ENCODE peak calls at places on chromosomes 13 and 19, in six cellular contexts. One of them, this sample, is unnamed.

GRCh38 chr19:23917856-23918255 is 3.2 kb downstream of the ZNF726 start:
- DNase-seq in A549: no peak
- DNase-seq in nephron progenitor cell: no peak
- DNase-seq in prostate gland: peak; percentile 14
- DNase-seq in heart left ventricle: no peak
- DNase-seq in HFFc6: no peak
- DNase-seq in this sample: peak; percentile 92

GRCh38 chr19:6720369-6721112 is at the start of gene C3:
- DNase-seq in heart left ventricle: peak; percentile 51
- DNase-seq in nephron progenitor cell: no peak
- DNase-seq in A549: peak; percentile 62
- DNase-seq in HFFc6: peak; percentile 50
- DNase-seq in prostate gland: no peak
- DNase-seq in this sample: no peak

GRCh38 chr13:70206671-70207070 is 98.4 kb upstream of the KLHL1 start:
- DNase-seq in HFFc6: no peak
- DNase-seq in A549: no peak
- DNase-seq in heart left ventricle: no peak
- DNase-seq in nephron progenitor cell: no peak
- DNase-seq in prostate gland: no peak
- DNase-seq in this sample: no peak

GRCh38 chr19:8826371-8826770 is 5.7 kb downstream of the ZNF558 start:
- DNase-seq in A549: peak; percentile 4
- DNase-seq in nephron progenitor cell: no peak
- DNase-seq in prostate gland: no peak
- DNase-seq in HFFc6: no peak
- DNase-seq in heart left ventricle: no peak
- DNase-seq in this sample: no peak

GRCh38 chr19:40443930-40444180 is 280 bp downstream of the SERTAD3 start:
- DNase-seq in A549: no peak
- DNase-seq in heart left ventricle: no peak
- DNase-seq in nephron progenitor cell: no peak
- DNase-seq in HFFc6: no peak
- DNase-seq in prostate gland: no peak
- DNase-seq in this sample: no peak

GRCh38 chr13:27054760-27055159 is 116.9 kb downstream of the USP12 start:
- DNase-seq in prostate gland: no peak
- DNase-seq in heart left ventricle: no peak
- DNase-seq in nephron progenitor cell: no peak
- DNase-seq in A549: no peak
- DNase-seq in HFFc6: no peak
- DNase-seq in this sample: no peak

GRCh38 chr13:89554801-89555200 is 1792.7 kb upstream of the MIR17HG start:
- DNase-seq in HFFc6: no peak
- DNase-seq in heart left ventricle: no peak
- DNase-seq in A549: no peak
- DNase-seq in prostate gland: no peak
- DNase-seq in nephron progenitor cell: no peak
- DNase-seq in this sample: peak; percentile 56

GRCh38 chr13:60139272-60139671 is 24.5 kb downstream of the DIAPH3 start:
- DNase-seq in heart left ventricle: no peak
- DNase-seq in prostate gland: no peak
- DNase-seq in HFFc6: peak; percentile 11
- DNase-seq in nephron progenitor cell: no peak
- DNase-seq in A549: no peak
- DNase-seq in this sample: no peak

GRCh38 chr13:50037788-50038187 is 22.5 kb downstream of the KCNRG start:
- DNase-seq in heart left ventricle: no peak
- DNase-seq in prostate gland: no peak
- DNase-seq in HFFc6: no peak
- DNase-seq in A549: no peak
- DNase-seq in nephron progenitor cell: no peak
- DNase-seq in this sample: peak; percentile 23

GRCh38 chr13:54628383-54628782 is 1599.8 kb downstream of the OLFM4 start:
- DNase-seq in heart left ventricle: no peak
- DNase-seq in HFFc6: no peak
- DNase-seq in A549: no peak
- DNase-seq in nephron progenitor cell: no peak
- DNase-seq in prostate gland: no peak
- DNase-seq in this sample: peak; percentile 72

GRCh38 chr13:31468114-31468902 is 268.5 kb downstream of the B3GLCT start:
- DNase-seq in A549: no peak
- DNase-seq in heart left ventricle: no peak
- DNase-seq in prostate gland: no peak
- DNase-seq in HFFc6: no peak
- DNase-seq in nephron progenitor cell: no peak
- DNase-seq in this sample: no peak

GRCh38 chr13:51797664-51798488 is 6.1 kb downstream of the DHRS12 start:
- DNase-seq in prostate gland: peak; percentile 75
- DNase-seq in A549: peak; percentile 67
- DNase-seq in HFFc6: peak; percentile 35
- DNase-seq in heart left ventricle: no peak
- DNase-seq in nephron progenitor cell: peak; percentile 30
- DNase-seq in this sample: peak; percentile 86

GRCh38 chr13:25253702-25254101 is 33.6 kb downstream of the MTMR6 start:
- DNase-seq in HFFc6: no peak
- DNase-seq in prostate gland: no peak
- DNase-seq in heart left ventricle: no peak
- DNase-seq in nephron progenitor cell: no peak
- DNase-seq in A549: peak; percentile 1
- DNase-seq in this sample: no peak

GRCh38 chr13:48737689-48738088 is 84.0 kb downstream of the CYSLTR2 start:
- DNase-seq in A549: no peak
- DNase-seq in heart left ventricle: no peak
- DNase-seq in HFFc6: no peak
- DNase-seq in prostate gland: no peak
- DNase-seq in nephron progenitor cell: no peak
- DNase-seq in this sample: no peak

GRCh38 chr19:35260694-35261304 is 8.0 kb upstream of the USF2 start:
- DNase-seq in HFFc6: no peak
- DNase-seq in nephron progenitor cell: no peak
- DNase-seq in A549: no peak
- DNase-seq in heart left ventricle: no peak
- DNase-seq in prostate gland: no peak
- DNase-seq in this sample: no peak

GRCh38 chr13:92974905-92975429 is 251.6 kb upstream of the GPC6 start:
- DNase-seq in A549: no peak
- DNase-seq in HFFc6: no peak
- DNase-seq in nephron progenitor cell: no peak
- DNase-seq in heart left ventricle: no peak
- DNase-seq in prostate gland: no peak
- DNase-seq in this sample: no peak

GRCh38 chr19:46350758-46351159 is 3.9 kb downstream of the PPP5C start:
- DNase-seq in prostate gland: no peak
- DNase-seq in nephron progenitor cell: no peak
- DNase-seq in heart left ventricle: peak; percentile 61
- DNase-seq in HFFc6: no peak
- DNase-seq in A549: no peak
- DNase-seq in this sample: no peak

GRCh38 chr19:54415208-54415900 is at the start of gene TTYH1:
- DNase-seq in prostate gland: no peak
- DNase-seq in heart left ventricle: no peak
- DNase-seq in A549: no peak
- DNase-seq in nephron progenitor cell: peak; percentile 78
- DNase-seq in HFFc6: no peak
- DNase-seq in this sample: no peak

GRCh38 chr13:29877456-29878096 is 27.2 kb upstream of the UBL3 start:
- DNase-seq in nephron progenitor cell: no peak
- DNase-seq in HFFc6: no peak
- DNase-seq in prostate gland: no peak
- DNase-seq in heart left ventricle: no peak
- DNase-seq in A549: no peak
- DNase-seq in this sample: no peak

GRCh38 chr19:31073485-31074221 is 275.6 kb downstream of the TSHZ3 start:
- DNase-seq in nephron progenitor cell: peak; percentile 27
- DNase-seq in heart left ventricle: no peak
- DNase-seq in prostate gland: no peak
- DNase-seq in HFFc6: no peak
- DNase-seq in A549: no peak
- DNase-seq in this sample: no peak

GRCh38 chr13:73220966-73221720 is 162.3 kb downstream of the KLF5 start:
- DNase-seq in heart left ventricle: no peak
- DNase-seq in prostate gland: no peak
- DNase-seq in HFFc6: peak; percentile 22
- DNase-seq in nephron progenitor cell: no peak
- DNase-seq in A549: peak; percentile 25
- DNase-seq in this sample: no peak

GRCh38 chr13:99380921-99381645 is 73.9 kb upstream of the GPR183 start:
- DNase-seq in A549: no peak
- DNase-seq in HFFc6: no peak
- DNase-seq in nephron progenitor cell: no peak
- DNase-seq in prostate gland: no peak
- DNase-seq in heart left ventricle: no peak
- DNase-seq in this sample: no peak

GRCh38 chr13:35814573-35814972 is 316.6 kb downstream of the DCLK1 start:
- DNase-seq in nephron progenitor cell: no peak
- DNase-seq in prostate gland: no peak
- DNase-seq in heart left ventricle: no peak
- DNase-seq in HFFc6: no peak
- DNase-seq in A549: no peak
- DNase-seq in this sample: no peak

GRCh38 chr13:46146898-46147297 is 35.1 kb downstream of the LCP1 start:
- DNase-seq in nephron progenitor cell: peak; percentile 32
- DNase-seq in prostate gland: no peak
- DNase-seq in HFFc6: peak; percentile 8
- DNase-seq in A549: peak; percentile 30
- DNase-seq in heart left ventricle: no peak
- DNase-seq in this sample: no peak

GRCh38 chr13:61413572-61413971 is 2.1 kb downstream of the PCDH20 start:
- DNase-seq in prostate gland: no peak
- DNase-seq in heart left ventricle: no peak
- DNase-seq in A549: no peak
- DNase-seq in nephron progenitor cell: peak; percentile 47
- DNase-seq in HFFc6: no peak
- DNase-seq in this sample: no peak

GRCh38 chr13:61410266-61410665 is 5.4 kb downstream of the PCDH20 start:
- DNase-seq in heart left ventricle: no peak
- DNase-seq in prostate gland: no peak
- DNase-seq in A549: no peak
- DNase-seq in nephron progenitor cell: no peak
- DNase-seq in HFFc6: no peak
- DNase-seq in this sample: no peak

GRCh38 chr13:61414686-61415664 is 674 bp downstream of the PCDH20 start:
- DNase-seq in nephron progenitor cell: peak; percentile 81
- DNase-seq in HFFc6: no peak
- DNase-seq in heart left ventricle: peak; percentile 25
- DNase-seq in prostate gland: peak; percentile 48
- DNase-seq in A549: peak; percentile 7
- DNase-seq in this sample: peak; percentile 22

GRCh38 chr13:61414136-61414535 is 1.5 kb downstream of the PCDH20 start:
- DNase-seq in heart left ventricle: no peak
- DNase-seq in prostate gland: no peak
- DNase-seq in A549: no peak
- DNase-seq in HFFc6: no peak
- DNase-seq in nephron progenitor cell: no peak
- DNase-seq in this sample: no peak

GRCh38 chr13:61410669-61411297 is 4.9 kb downstream of the PCDH20 start:
- DNase-seq in prostate gland: no peak
- DNase-seq in nephron progenitor cell: no peak
- DNase-seq in heart left ventricle: no peak
- DNase-seq in HFFc6: no peak
- DNase-seq in A549: peak; percentile 8
- DNase-seq in this sample: no peak
- TF ChIP-seq CTCF in prostate gland: peak; percentile 27
- TF ChIP-seq CTCF in nephron progenitor cell: peak; percentile 64
- TF ChIP-seq CTCF in heart left ventricle: peak; percentile 51
- TF ChIP-seq CTCF in HFFc6: peak; percentile 76
- TF ChIP-seq CTCF in A549: peak; percentile 33
- TF ChIP-seq CTCF in this sample: peak; percentile 54

GRCh38 chr19:12095111-12095790 is 30.7 kb downstream of the ZNF844 start:
- DNase-seq in nephron progenitor cell: no peak
- DNase-seq in heart left ventricle: no peak
- DNase-seq in prostate gland: no peak
- DNase-seq in HFFc6: no peak
- DNase-seq in A549: no peak
- DNase-seq in this sample: no peak

GRCh38 chr19:12085074-12085818 is 20.7 kb downstream of the ZNF844 start:
- DNase-seq in HFFc6: no peak
- DNase-seq in prostate gland: no peak
- DNase-seq in A549: no peak
- DNase-seq in heart left ventricle: no peak
- DNase-seq in nephron progenitor cell: no peak
- DNase-seq in this sample: no peak

GRCh38 chr19:12093777-12094176 is 29.2 kb downstream of the ZNF844 start:
- DNase-seq in nephron progenitor cell: no peak
- DNase-seq in prostate gland: no peak
- DNase-seq in A549: no peak
- DNase-seq in heart left ventricle: no peak
- DNase-seq in HFFc6: no peak
- DNase-seq in this sample: no peak

GRCh38 chr19:12092065-12092867 is 27.7 kb downstream of the ZNF844 start:
- DNase-seq in HFFc6: peak; percentile 84
- DNase-seq in nephron progenitor cell: peak; percentile 75
- DNase-seq in prostate gland: peak; percentile 70
- DNase-seq in A549: no peak
- DNase-seq in heart left ventricle: peak; percentile 89
- DNase-seq in this sample: no peak

DNA sequence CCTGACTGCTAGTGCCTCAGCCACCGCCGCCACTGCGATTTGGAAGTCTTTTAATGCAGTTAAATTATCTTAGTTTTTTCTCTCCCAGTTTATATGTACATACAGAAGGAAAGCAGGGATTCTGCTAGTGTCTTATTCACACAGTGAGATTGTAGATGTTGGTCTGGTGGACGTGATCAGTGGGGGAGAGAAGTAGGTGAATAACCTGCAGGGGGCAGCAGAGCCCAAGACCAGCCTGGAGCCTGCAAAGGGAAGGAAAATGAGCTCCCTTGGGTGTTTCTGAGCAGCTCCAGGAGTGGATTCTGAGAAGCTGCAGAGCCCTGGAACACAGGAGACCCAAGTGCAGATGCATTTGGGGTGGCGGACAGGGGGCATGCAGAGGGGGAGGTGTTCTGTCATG is 26.3 kb downstream of the ZNF844 start:
- DNase-seq in prostate gland: peak; percentile 35
- DNase-seq in HFFc6: peak; percentile 35
- DNase-seq in nephron progenitor cell: peak; percentile 61
- DNase-seq in heart left ventricle: peak; percentile 67
- DNase-seq in A549: no peak
- DNase-seq in this sample: no peak
- TF ChIP-seq CTCF in prostate gland: peak; percentile 55
- TF ChIP-seq CTCF in HFFc6: peak; percentile 82
- TF ChIP-seq CTCF in nephron progenitor cell: peak; percentile 58
- TF ChIP-seq CTCF in heart left ventricle: peak; percentile 71
- TF ChIP-seq CTCF in A549: no peak
- TF ChIP-seq CTCF in this sample: peak; percentile 41

GRCh38 chr13:79018166-79018565 is 359.2 kb upstream of the OBI1 start:
- DNase-seq in nephron progenitor cell: no peak
- DNase-seq in heart left ventricle: no peak
- DNase-seq in prostate gland: no peak
- DNase-seq in A549: no peak
- DNase-seq in HFFc6: no peak
- DNase-seq in this sample: no peak
- TF ChIP-seq CTCF in nephron progenitor cell: no peak
- TF ChIP-seq CTCF in heart left ventricle: no peak
- TF ChIP-seq CTCF in prostate gland: no peak
- TF ChIP-seq CTCF in A549: no peak
- TF ChIP-seq CTCF in HFFc6: no peak
- TF ChIP-seq CTCF in this sample: no peak

GRCh38 chr13:23567792-23568480 is 2.3 kb upstream of the TNFRSF19 start:
- DNase-seq in HFFc6: no peak
- DNase-seq in heart left ventricle: no peak
- DNase-seq in prostate gland: no peak
- DNase-seq in A549: no peak
- DNase-seq in nephron progenitor cell: peak; percentile 66
- DNase-seq in this sample: no peak
- TF ChIP-seq CTCF in HFFc6: no peak
- TF ChIP-seq CTCF in heart left ventricle: peak; percentile 45
- TF ChIP-seq CTCF in prostate gland: no peak
- TF ChIP-seq CTCF in A549: no peak
- TF ChIP-seq CTCF in nephron progenitor cell: no peak
- TF ChIP-seq CTCF in this sample: no peak

GRCh38 chr13:80923907-80924306 is 583.0 kb upstream of the SPRY2 start:
- DNase-seq in HFFc6: no peak
- DNase-seq in heart left ventricle: no peak
- DNase-seq in A549: no peak
- DNase-seq in nephron progenitor cell: no peak
- DNase-seq in prostate gland: no peak
- DNase-seq in this sample: no peak
- TF ChIP-seq CTCF in HFFc6: no peak
- TF ChIP-seq CTCF in heart left ventricle: peak; percentile 47
- TF ChIP-seq CTCF in A549: no peak
- TF ChIP-seq CTCF in nephron progenitor cell: no peak
- TF ChIP-seq CTCF in prostate gland: no peak
- TF ChIP-seq CTCF in this sample: peak; percentile 29